ENCODE peak calls at places on chromosomes 16 and 17, in six cellular contexts. N, Q, M, T, U and B are unnamed samples.
A peak's percentile ranks its signal among the peaks of the same experiment; 100 is the strongest.

GRCh38 chr16:87979352-87979751 is 28.1 kb downstream of the BANP start:
- DNase-seq in M (no peak), Q (no peak), U (no peak), N (no peak), T (no peak), B (no peak)

GRCh38 chr16:69386596-69386995 is 789 bp upstream of the TERF2 start:
- DNase-seq in T (no peak), M (no peak), U (no peak), N (peak; percentile 39), Q (no peak), B (no peak)

GRCh38 chr16:69566437-69567030 is 768 bp downstream of the NFAT5 start:
- DNase-seq in M (peak; percentile 47), T (no peak), N (peak; percentile 68), Q (peak; percentile 70), U (peak; percentile 56), B (peak; percentile 80)

GRCh38 chr16:75494696-75495601 is at the start of gene CHST6:
- DNase-seq in M (peak; percentile 88), U (peak; percentile 69), Q (peak; percentile 91), N (no peak), T (peak; percentile 82), B (peak; percentile 16)

GRCh38 chr16:12311309-12311708 is 334.8 kb downstream of the SNX29 start:
- DNase-seq in U (no peak), T (peak; percentile 73), N (no peak), M (peak; percentile 77), Q (peak; percentile 55), B (no peak)

GRCh38 chr17:16391451-16391850 is 10.6 kb downstream of the UBB start:
- DNase-seq in N (no peak), M (no peak), T (no peak), Q (no peak), U (no peak), B (no peak)

GRCh38 chr16:11639925-11640899 is 28.0 kb upstream of the SNN start:
- DNase-seq in N (peak; percentile 100), M (peak; percentile 70), U (no peak), Q (no peak), T (peak; percentile 95), B (peak; percentile 100)

GRCh38 chr17:34892864-34893263 is 68.4 kb downstream of the CCT6B start:
- DNase-seq in U (peak; percentile 46), N (no peak), Q (peak; percentile 77), T (peak; percentile 59), M (peak; percentile 78), B (no peak)

GRCh38 chr17:81434079-81434478 is 38.8 kb downstream of the BAHCC1 start:
- DNase-seq in N (no peak), T (no peak), M (no peak), U (no peak), Q (no peak), B (no peak)

GRCh38 chr17:37737971-37738370 is 6.9 kb downstream of the HNF1B start:
- DNase-seq in T (peak; percentile 77), Q (no peak), N (peak; percentile 61), M (no peak), U (no peak), B (peak; percentile 34)

GRCh38 chr16:70717817-70718216 is 32.0 kb upstream of the MTSS2 start:
- DNase-seq in M (no peak), T (no peak), N (no peak), U (no peak), Q (no peak), B (no peak)

GRCh38 chr17:53058031-53058430 is 764.7 kb upstream of the KIF2B start:
- DNase-seq in N (no peak), M (no peak), U (no peak), Q (no peak), T (no peak), B (no peak)

GRCh38 chr16:66030036-66030435 is 336.5 kb upstream of the CDH5 start:
- DNase-seq in Q (no peak), N (peak; percentile 85), T (no peak), M (no peak), U (no peak), B (peak; percentile 68)

GRCh38 chr16:84763164-84763563 is 56.6 kb upstream of the CRISPLD2 start:
- DNase-seq in M (no peak), N (no peak), T (no peak), U (no peak), Q (no peak), B (no peak)

GRCh38 chr17:80838381-80839345 is 153.0 kb upstream of the CHMP6 start:
- DNase-seq in T (no peak), Q (no peak), U (no peak), M (no peak), N (no peak), B (no peak)

GRCh38 chr17:69361156-69361555 is 34.2 kb upstream of the ABCA5 start:
- DNase-seq in N (no peak), M (no peak), Q (no peak), U (no peak), T (no peak), B (no peak)

GRCh38 chr16:50215680-50216079 is 50.7 kb upstream of the ADCY7 start:
- DNase-seq in T (no peak), Q (no peak), N (no peak), M (no peak), U (no peak), B (no peak)

GRCh38 chr17:83199500-83200201 is 120.2 kb downstream of the METRNL start:
- DNase-seq in Q (no peak), U (no peak), T (no peak), N (peak; percentile 49), M (no peak), B (no peak)

GRCh38 chr17:42759982-42760651 is 910 bp upstream of the RAMP2 start:
- DNase-seq in M (no peak), T (peak; percentile 16), N (no peak), U (no peak), Q (no peak), B (no peak)

GRCh38 chr16:57485091-57485915 is 990 bp downstream of the DOK4 start:
- DNase-seq in U (no peak), N (no peak), M (peak; percentile 24), T (no peak), Q (no peak), B (no peak)

GRCh38 chr17:44623070-44623725 is 33.1 kb upstream of the MEIOC start:
- DNase-seq in N (no peak), U (no peak), Q (no peak), T (peak; percentile 76), M (no peak), B (no peak)

GRCh38 chr17:31580331-31581021 is 189.0 kb downstream of the RAB11FIP4 start:
- DNase-seq in T (no peak), N (peak; percentile 85), M (no peak), Q (no peak), U (no peak), B (peak; percentile 72)

GRCh38 chr16:29665294-29666077 is 2.4 kb downstream of the SPN start:
- DNase-seq in M (no peak), U (no peak), N (no peak), Q (no peak), T (no peak), B (no peak)

GRCh38 chr16:11234884-11235702 is 20.9 kb downstream of the SOCS1 start:
- DNase-seq in T (no peak), U (no peak), M (no peak), N (peak; percentile 24), Q (no peak), B (peak; percentile 66)

GRCh38 chr16:27285676-27286196 is 17.2 kb upstream of the NSMCE1 start:
- DNase-seq in U (no peak), T (no peak), N (no peak), Q (no peak), M (no peak), B (no peak)

GRCh38 chr16:54216268-54217187 is 70.1 kb downstream of the IRX3 start:
- DNase-seq in N (no peak), U (no peak), Q (no peak), T (no peak), M (no peak), B (no peak)
- H2BK120ac ChIP-seq in N (no peak overlapping the region), U (no peak overlapping the region), Q (no peak overlapping the region), T (no peak overlapping the region), M (no peak overlapping the region), B (no peak overlapping the region)

DNA sequence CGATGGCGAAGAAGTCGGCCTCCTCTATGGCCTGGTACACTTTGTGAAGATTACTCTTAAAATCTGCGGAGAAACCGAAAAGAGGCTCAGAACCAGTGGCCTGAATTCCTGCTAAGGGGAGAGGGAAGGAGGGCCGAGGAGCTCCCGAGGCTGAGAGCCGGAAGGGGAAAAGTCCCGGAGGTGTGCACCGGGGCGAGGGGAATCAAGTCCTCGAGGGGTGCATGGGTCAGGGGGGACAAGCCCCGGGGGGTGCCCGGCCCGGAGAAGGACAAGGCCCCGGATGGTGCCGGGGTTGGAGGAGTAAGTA is 495 bp downstream of the PARN start:
- DNase-seq in M (no peak), U (no peak), T (peak; percentile 63), Q (no peak), N (no peak), B (peak; percentile 23)
- H2BK5ac ChIP-seq in M (no peak overlapping the region), U (peak overlapping the region; percentile 54), T (peak overlapping the region; percentile 27), Q (peak overlapping the region; percentile 96), N (no peak overlapping the region), B (peak overlapping the region; percentile 66)

DNA sequence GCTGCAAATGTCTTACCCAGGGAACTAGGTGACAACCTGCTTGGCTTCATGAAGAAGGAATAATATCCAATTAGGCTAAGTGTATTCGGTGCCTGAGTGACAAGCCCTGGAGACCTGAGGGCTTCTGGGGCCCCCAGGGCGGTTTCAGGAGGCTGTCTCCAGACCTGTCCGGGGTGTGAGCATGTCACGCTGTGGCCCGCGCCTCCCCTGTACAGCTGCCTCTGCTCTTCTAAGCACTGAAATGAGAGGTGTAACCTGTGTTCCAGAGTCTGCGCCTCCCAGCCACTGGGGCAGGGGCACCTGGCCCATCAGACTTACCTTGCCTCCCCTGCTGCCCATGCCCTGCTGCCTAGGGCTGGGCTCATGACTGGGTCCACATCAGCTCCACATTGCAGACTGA is 114.3 kb downstream of the WWOX start:
- DNase-seq in N (no peak), M (no peak), Q (peak; percentile 39), T (no peak), U (no peak), B (no peak)
- H2BK120ac ChIP-seq in N (no peak overlapping the region), M (no peak overlapping the region), Q (no peak overlapping the region), T (no peak overlapping the region), U (no peak overlapping the region), B (no peak overlapping the region)

GRCh38 chr17:19486351-19487008 is 47.2 kb upstream of the SLC47A1 start:
- DNase-seq in M (no peak), U (no peak), Q (no peak), T (no peak), N (no peak), B (no peak)
- H2BK5ac ChIP-seq in M (no peak overlapping the region), U (no peak overlapping the region), Q (peak overlapping the region; percentile 10), T (no peak overlapping the region), N (no peak overlapping the region), B (no peak overlapping the region)

DNA sequence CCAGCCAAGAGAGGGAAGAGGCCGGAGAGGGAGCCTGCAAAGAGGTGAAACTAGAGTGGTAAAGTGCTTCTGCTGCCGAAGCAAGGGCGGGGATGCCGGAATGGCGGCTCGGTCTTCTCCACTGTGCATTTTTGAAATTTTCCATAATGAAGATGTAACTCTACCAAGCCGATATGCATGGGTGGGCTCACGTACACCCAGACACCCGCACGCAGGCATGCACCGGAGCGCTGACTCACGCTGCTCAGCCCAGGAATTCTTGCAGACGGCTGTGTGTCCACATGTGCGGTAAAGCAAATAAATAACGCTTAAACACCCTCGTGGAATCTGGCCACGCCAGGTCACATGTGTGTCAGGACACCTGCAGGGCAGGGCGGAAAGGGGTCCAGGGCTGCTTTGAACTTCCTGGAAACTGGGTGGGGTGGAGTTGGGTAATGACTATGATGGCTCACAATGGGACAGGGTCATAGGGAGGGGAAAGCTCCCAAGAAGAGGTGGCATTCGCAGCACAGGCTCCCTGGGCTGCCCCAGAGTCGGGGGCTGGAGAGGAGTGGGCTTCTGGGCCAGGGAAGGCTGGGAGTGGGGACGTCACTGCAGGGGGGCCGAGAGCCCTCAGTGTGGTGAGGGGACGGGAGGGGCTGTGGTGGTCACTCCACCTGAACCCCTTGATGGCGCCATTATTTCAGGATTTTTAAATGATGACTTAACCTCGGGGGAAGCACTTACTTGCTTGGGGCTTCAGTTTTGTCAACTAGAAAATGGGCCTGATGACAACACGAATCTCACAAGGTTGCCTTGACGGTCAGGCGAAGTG is 265.5 kb downstream of the PARN start:
- DNase-seq in M (no peak), T (no peak), Q (no peak), N (peak; percentile 89), U (no peak), B (peak; percentile 65)
- H2BK120ac ChIP-seq in M (no peak overlapping the region), T (no peak overlapping the region), Q (no peak overlapping the region), N (peak overlapping the region; percentile 72), U (no peak overlapping the region), B (no peak overlapping the region)